ENCODE peak calls at places on chromosomes 3 and 15, in eight cellular contexts. G is A172; J is RPMI7951; O is fibroblast of the conjunctiva; V is Kasumi-1; A is activated CD4-positive, CD25-positive, alpha-beta regulatory T cell treated with anti-CD3 and anti-CD28 coated beads, Interleukin-2, amount 50 U/mL, for 72 hours; Q is GM06990; B is fibroblast of pulmonary artery. K is an unnamed sample.

GRCh38 chr3:60333710-60334109 is 917.5 kb downstream of the FHIT start:
- DNase-seq in V (peak; percentile 61), O (no peak), J (no peak), B (peak; percentile 42), Q (no peak), G (no peak), A (no peak), K (no peak)

GRCh38 chr3:127446756-127447155 is 143.8 kb downstream of the TPRA1 start:
- DNase-seq in B (no peak), O (no peak), J (no peak), Q (no peak), G (no peak), A (peak; percentile 8), V (no peak), K (no peak)

GRCh38 chr15:45635191-45635638 is 386 bp downstream of the SQOR start:
- DNase-seq in J (peak; percentile 39), V (peak; percentile 15), G (peak; percentile 25), Q (no peak), A (peak; percentile 63), B (peak; percentile 18), O (no peak), K (peak; percentile 68)

GRCh38 chr3:81758275-81758674 is 3.2 kb downstream of the GBE1 start:
- DNase-seq in G (no peak), V (no peak), B (peak; percentile 77), J (peak; percentile 67), Q (no peak), A (no peak), O (peak; percentile 93), K (no peak)

GRCh38 chr3:73745429-73746247 is 120.9 kb upstream of the PDZRN3 start:
- DNase-seq in O (no peak), A (no peak), G (no peak), B (peak; percentile 28), J (no peak), V (no peak), Q (no peak), K (no peak)

GRCh38 chr3:42443819-42444436 is 33.5 kb upstream of the LYZL4 start:
- DNase-seq in A (peak; percentile 82), J (peak; percentile 81), O (peak; percentile 49), B (peak; percentile 83), G (peak; percentile 76), V (peak; percentile 86), Q (peak; percentile 39), K (peak; percentile 91)

GRCh38 chr15:45097466-45097865 is 16.5 kb downstream of the DUOX2 start:
- DNase-seq in V (no peak), J (no peak), O (no peak), A (no peak), G (no peak), Q (no peak), B (no peak), K (no peak)

GRCh38 chr15:36330598-36330997 is 248.8 kb upstream of the CDIN1 start:
- DNase-seq in O (no peak), G (peak; percentile 66), B (no peak), J (peak; percentile 33), A (no peak), Q (no peak), V (no peak), K (no peak)

GRCh38 chr3:185807455-185808068 is 17.3 kb downstream of the IGF2BP2 start:
- DNase-seq in G (peak; percentile 86), Q (no peak), O (peak; percentile 68), V (peak; percentile 42), B (peak; percentile 85), A (no peak), J (peak; percentile 95), K (no peak)

GRCh38 chr3:43727930-43728329 is 37.2 kb downstream of the ABHD5 start:
- DNase-seq in G (no peak), J (no peak), O (peak; percentile 64), V (no peak), B (peak; percentile 51), A (no peak), Q (no peak), K (no peak)

GRCh38 chr3:53753518-53754183 is 92.6 kb downstream of the CHDH start:
- DNase-seq in B (no peak), Q (peak; percentile 51), J (no peak), A (no peak), G (no peak), V (no peak), O (no peak), K (no peak)

GRCh38 chr3:107222927-107223326 is 154.3 kb upstream of the CCDC54 start:
- DNase-seq in O (no peak), B (peak; percentile 87), J (no peak), G (peak; percentile 78), Q (no peak), V (no peak), A (no peak), K (no peak)

GRCh38 chr3:181316481-181316880 is 326.9 kb upstream of the DNAJC19 start:
- DNase-seq in V (peak; percentile 51), B (peak; percentile 16), A (no peak), O (no peak), J (no peak), Q (no peak), G (peak; percentile 30), K (no peak)

GRCh38 chr15:42364529-42364928 is 5.2 kb downstream of the CAPN3 start:
- DNase-seq in B (peak; percentile 50), J (no peak), G (no peak), V (no peak), A (no peak), O (no peak), Q (no peak), K (no peak)

GRCh38 chr3:42179110-42179725 is 86.8 kb downstream of the CCK start:
- DNase-seq in V (peak; percentile 2), Q (no peak), G (peak; percentile 88), A (no peak), B (peak; percentile 87), O (peak; percentile 75), J (peak; percentile 89), K (no peak)

GRCh38 chr15:84956199-84956598 is 25.5 kb upstream of the PDE8A start:
- DNase-seq in V (no peak), Q (no peak), O (no peak), G (no peak), J (no peak), A (no peak), B (no peak), K (no peak)

GRCh38 chr3:141646760-141647561 is 91.1 kb upstream of the RNF7 start:
- DNase-seq in O (peak; percentile 41), B (peak; percentile 78), J (peak; percentile 75), Q (no peak), V (peak; percentile 84), G (peak; percentile 84), A (no peak), K (no peak)

GRCh38 chr3:111864821-111865656 is 6.0 kb downstream of the PHLDB2 start:
- DNase-seq in B (peak; percentile 96), O (no peak), J (peak; percentile 69), V (no peak), A (no peak), Q (no peak), G (peak; percentile 96), K (no peak)

GRCh38 chr15:40721716-40722115 is 26.7 kb downstream of the RAD51 start:
- DNase-seq in O (no peak), A (no peak), Q (no peak), J (no peak), V (no peak), B (peak; percentile 65), G (no peak), K (no peak)

GRCh38 chr3:190444576-190445145 is 5.0 kb downstream of the TMEM207 start:
- DNase-seq in G (no peak), J (peak; percentile 8), Q (no peak), B (peak; percentile 8), O (no peak), A (no peak), V (no peak), K (no peak)

GRCh38 chr3:148331111-148331818 is 366.4 kb upstream of the AGTR1 start:
- DNase-seq in A (no peak), B (no peak), V (no peak), G (no peak), Q (no peak), J (no peak), O (no peak), K (no peak)

GRCh38 chr3:112855883-112856282 is 9.2 kb upstream of the CD200R1L start:
- DNase-seq in G (no peak), V (no peak), Q (no peak), B (no peak), J (no peak), O (no peak), A (no peak), K (no peak)

GRCh38 chr3:50602675-50603191 is 8.8 kb downstream of the CISH start:
- DNase-seq in V (no peak), B (no peak), J (no peak), Q (no peak), A (no peak), O (no peak), G (no peak), K (no peak)